ENCODE peak calls at places on chromosomes 13 and 19, in nine cellular contexts. N is fibroblast of mammary gland; V is cardiac fibroblast; X is nephron progenitor cell; E is CD8-positive, alpha-beta T cell; G is GM20000; L is colonic mucosa; H is cardiac muscle cell; P is HFF-Myc. K is an unnamed sample.
A peak's percentile ranks its signal among the peaks of the same experiment; 100 is the strongest.

GRCh38 chr13:99857738-99858137 is 113.8 kb downstream of the ZIC5 start:
- DNase-seq in H (no peak), X (no peak), N (no peak), E (no peak), P (no peak), L (no peak), V (no peak), G (no peak), K (no peak)

GRCh38 chr13:37349916-37350315 is 244.5 kb upstream of the CSNK1A1L start:
- DNase-seq in G (no peak), P (no peak), X (no peak), H (no peak), L (no peak), N (peak; percentile 54), E (no peak), V (peak; percentile 73), K (peak; percentile 12)

GRCh38 chr13:51557423-51557822 is 26.8 kb upstream of the WDFY2 start:
- DNase-seq in H (no peak), V (no peak), G (no peak), X (no peak), N (no peak), L (no peak), P (no peak), E (no peak), K (no peak)

GRCh38 chr19:49468746-49469447 is 5.1 kb upstream of the FLT3LG start:
- DNase-seq in E (peak; percentile 82), X (peak; percentile 64), P (peak; percentile 81), G (peak; percentile 90), H (peak; percentile 66), V (peak; percentile 93), N (peak; percentile 72), L (peak; percentile 67), K (peak; percentile 66)

GRCh38 chr13:36163809-36164308 is 32.7 kb upstream of the DCLK1 start:
- DNase-seq in E (no peak), P (no peak), G (no peak), N (peak; percentile 89), L (peak; percentile 22), H (peak; percentile 57), V (peak; percentile 96), X (peak; percentile 10), K (peak; percentile 98)

GRCh38 chr19:57560049-57560491 is 407 bp upstream of the ZNF550 start:
- DNase-seq in H (no peak), N (peak; percentile 81), G (no peak), L (no peak), X (no peak), P (no peak), V (peak; percentile 93), E (no peak), K (peak; percentile 50)

GRCh38 chr19:28196961-28197360 is 1016.0 kb downstream of the UQCRFS1 start:
- DNase-seq in V (no peak), H (no peak), N (no peak), E (no peak), G (no peak), L (no peak), P (no peak), X (no peak), K (no peak)

GRCh38 chr19:35223856-35224505 is 4.6 kb downstream of the FAM187B start:
- DNase-seq in X (no peak), P (peak; percentile 66), E (no peak), H (no peak), G (no peak), N (peak; percentile 56), V (no peak), L (no peak), K (peak; percentile 10)

GRCh38 chr19:10295305-10295846 is 5.6 kb downstream of the ICAM5 start:
- DNase-seq in H (peak; percentile 47), P (no peak), L (peak; percentile 58), V (no peak), N (no peak), E (peak; percentile 46), X (peak; percentile 51), G (peak; percentile 93), K (peak; percentile 48)

GRCh38 chr13:32267836-32268439 is 47.2 kb downstream of the ZAR1L start:
- DNase-seq in H (no peak), E (peak; percentile 21), P (no peak), X (no peak), V (no peak), G (peak; percentile 27), L (peak; percentile 60), N (no peak), K (peak; percentile 36)

GRCh38 chr19:53960886-53961285 is 1.9 kb upstream of the CACNG8 start:
- DNase-seq in X (no peak), G (no peak), P (no peak), N (no peak), E (no peak), V (no peak), H (no peak), L (no peak), K (no peak)

GRCh38 chr13:69720278-69720983 is 387.2 kb upstream of the ATXN8OS start:
- DNase-seq in V (no peak), G (no peak), L (peak; percentile 34), N (no peak), X (no peak), P (no peak), H (no peak), E (no peak), K (no peak)

GRCh38 chr13:90757127-90757680 is 590.3 kb upstream of the MIR17HG start:
- DNase-seq in X (no peak), E (no peak), V (no peak), N (peak; percentile 12), G (no peak), P (no peak), H (no peak), L (no peak), K (no peak)

GRCh38 chr19:13012690-13013608 is 17.7 kb downstream of the NFIX start:
- DNase-seq in H (no peak), V (peak; percentile 76), P (no peak), G (peak; percentile 80), N (peak; percentile 85), X (no peak), L (peak; percentile 85), E (no peak), K (peak; percentile 37)

DNA sequence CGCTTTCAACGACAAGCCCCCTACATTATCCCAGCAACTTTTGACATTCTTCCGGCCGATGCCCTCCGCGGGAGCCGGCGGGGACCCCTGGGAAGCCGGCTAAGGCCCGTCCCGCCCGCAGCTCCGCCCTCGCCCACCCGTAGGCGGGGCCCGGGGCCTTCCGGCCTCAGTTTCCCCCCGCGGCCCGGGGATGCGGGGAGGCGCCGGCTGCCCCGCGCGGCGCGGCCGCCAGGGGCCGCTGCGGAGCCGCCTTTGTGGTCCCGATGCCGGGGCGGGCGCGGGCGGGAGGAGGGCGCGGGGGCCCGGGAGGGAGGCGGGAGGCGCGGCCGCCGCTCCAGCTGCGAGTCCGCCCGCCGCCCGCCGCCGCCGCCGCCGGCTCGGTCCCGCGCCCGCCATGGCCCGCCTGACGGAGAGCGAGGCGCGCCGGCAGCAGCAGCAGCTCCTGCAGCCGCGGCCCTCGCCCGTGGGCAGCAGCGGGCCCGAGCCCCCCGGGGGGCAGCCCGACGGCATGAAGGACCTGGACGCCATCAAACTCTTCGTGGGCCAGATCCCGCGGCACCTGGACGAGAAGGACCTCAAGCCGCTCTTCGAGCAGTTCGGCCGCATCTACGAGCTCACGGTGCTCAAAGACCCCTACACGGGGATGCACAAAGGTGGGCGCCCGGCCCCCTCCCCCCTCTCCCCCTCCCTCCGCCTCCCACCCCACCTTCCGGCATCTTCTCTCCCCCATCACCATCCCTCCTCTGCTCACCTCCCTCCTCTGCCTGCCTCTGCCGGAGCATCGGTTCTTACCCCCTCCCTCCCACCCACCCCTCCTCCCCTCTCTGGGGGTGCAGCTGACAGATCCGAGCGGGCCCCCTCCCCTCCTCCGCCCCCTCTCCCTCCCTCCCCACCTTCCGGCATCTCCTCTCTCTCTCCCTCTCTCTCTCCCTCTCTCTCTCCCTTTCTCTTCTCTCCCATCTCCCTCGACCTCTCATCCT is at the start of gene CELF5:
- DNase-seq in H (peak; percentile 81), E (peak; percentile 19), V (no peak), N (no peak), G (peak; percentile 94), P (no peak), X (peak; percentile 80), L (peak; percentile 40), K (peak; percentile 11)
- TF ChIP-seq CTCF in H (no peak), E (peak; percentile 29), V (no peak), N (no peak), G (peak; percentile 60), P (no peak), X (peak; percentile 21), L (peak; percentile 25), K (peak; percentile 21)

DNA sequence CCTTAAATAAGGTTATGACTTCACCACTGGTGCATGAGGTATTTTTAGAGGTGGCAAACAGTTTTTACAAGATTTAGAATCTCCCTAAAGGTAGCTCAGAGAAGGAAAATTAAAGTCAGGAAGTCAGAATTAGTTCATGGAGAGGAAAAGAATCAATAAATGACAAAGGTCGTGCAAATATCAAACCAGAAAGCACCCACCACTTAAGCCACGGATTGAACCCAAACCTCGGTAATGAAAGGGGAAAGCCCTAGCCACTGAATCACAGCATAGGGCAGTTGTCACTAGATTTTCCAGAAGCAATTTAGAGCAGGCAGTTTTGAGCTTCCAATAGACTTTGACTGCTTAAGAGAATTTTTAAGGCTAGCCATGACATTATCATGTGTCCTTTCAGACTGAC is 1590.4 kb downstream of the SLITRK1 start:
- DNase-seq in P (no peak), L (no peak), X (no peak), E (no peak), N (no peak), V (no peak), H (no peak), G (no peak), K (no peak)
- TF ChIP-seq CTCF in P (no peak), L (no peak), X (no peak), E (no peak), N (no peak), V (no peak), H (no peak), G (no peak), K (no peak)

GRCh38 chr13:102142473-102142826 is 259.4 kb downstream of the FGF14 start:
- DNase-seq in E (no peak), X (no peak), P (no peak), V (no peak), G (no peak), L (no peak), N (no peak), H (no peak), K (no peak)
- TF ChIP-seq CTCF in E (no peak), X (no peak), P (no peak), V (no peak), G (no peak), L (no peak), N (no peak), H (no peak), K (no peak)

DNA sequence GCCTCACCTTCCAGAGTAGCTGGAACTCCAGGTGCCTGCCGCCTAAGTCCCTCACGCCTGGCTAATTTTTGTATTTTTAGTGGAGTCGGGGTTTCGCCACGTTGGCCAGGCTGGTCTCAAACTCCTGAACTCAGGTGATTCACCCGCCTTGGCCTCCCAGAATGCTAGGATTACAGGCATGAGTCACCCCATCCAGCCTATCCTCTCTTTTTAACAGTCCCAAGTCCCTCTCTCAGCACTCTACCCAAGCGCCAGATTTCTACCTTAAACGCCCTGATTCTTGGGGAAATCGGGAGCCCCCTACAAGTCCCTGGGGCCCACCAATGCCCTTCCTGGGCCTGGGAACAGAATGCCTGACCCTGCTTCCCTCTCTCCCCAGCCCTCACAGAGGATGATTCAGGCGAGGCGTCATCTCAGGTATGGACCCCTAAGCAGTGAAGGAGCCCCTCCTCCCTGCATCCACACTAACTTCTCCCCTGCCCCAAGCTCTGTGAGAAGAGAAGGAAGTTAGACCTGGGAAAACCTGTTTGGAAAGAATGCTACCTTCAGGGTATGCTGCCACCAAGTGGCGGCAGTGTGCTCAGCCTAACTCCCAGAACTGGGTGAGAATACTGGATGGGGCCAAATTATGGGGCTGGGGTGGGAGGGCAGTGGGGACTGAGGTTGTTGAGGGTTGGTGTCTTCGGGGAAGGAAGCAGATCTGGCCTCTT is 20.8 kb upstream of the EBI3 start:
- DNase-seq in N (peak; percentile 37), P (no peak), X (no peak), L (peak; percentile 49), G (peak; percentile 58), E (no peak), V (peak; percentile 68), H (no peak), K (peak; percentile 48)
- TF ChIP-seq CTCF in N (peak; percentile 32), P (peak; percentile 46), X (no peak), L (no peak), G (peak; percentile 84), E (no peak), V (peak; percentile 72), H (peak; percentile 42), K (peak; percentile 76)

K was measured in choroid plexus epithelial cell.